ENCODE peak calls at places on chromosomes 4 and X, in six cellular contexts. N, E, M, X, H and A are unnamed samples.

GRCh38 chrX:86133761-86134160 is 14.5 kb upstream of the DACH2 start:
- DNase-seq in N (no peak), E (no peak), M (no peak), X (no peak), H (no peak), A (no peak)

GRCh38 chr4:182188622-182189021 is 54.6 kb upstream of the TENM3 start:
- DNase-seq in N (no peak), E (no peak), M (no peak), X (no peak), H (no peak), A (peak)

GRCh38 chr4:1015179-1015578 is 3.8 kb downstream of the FGFRL1 start:
- DNase-seq in N (peak), E (no peak), M (no peak), X (no peak), H (no peak), A (no peak)

GRCh38 chr4:109721033-109721432 is 8.8 kb downstream of the PLA2G12A start:
- DNase-seq in N (no peak), E (no peak), M (no peak), X (no peak), H (no peak), A (no peak)

GRCh38 chr4:36138221-36138620 is 106.1 kb downstream of the ARAP2 start:
- DNase-seq in N (no peak), E (no peak), M (no peak), X (no peak), H (no peak), A (no peak)

GRCh38 chr4:66097271-66097670 is 427.0 kb upstream of the EPHA5 start:
- DNase-seq in N (no peak), E (no peak), M (no peak), X (no peak), H (no peak), A (no peak)

GRCh38 chr4:91909963-91910362 is 393.8 kb upstream of the GRID2 start:
- DNase-seq in N (no peak), E (no peak), M (no peak), X (no peak), H (no peak), A (no peak)

GRCh38 chrX:1531106-1531890 is 5.7 kb downstream of the P2RY8 start:
- DNase-seq in N (no peak), E (no peak), M (no peak), X (no peak), H (no peak), A (no peak)

GRCh38 chrX:40496728-40497127 is 84.0 kb upstream of the ATP6AP2 start:
- DNase-seq in N (no peak), E (no peak), M (no peak), X (no peak), H (no peak), A (peak)

GRCh38 chr4:90960840-90961239 is 833.6 kb downstream of the CCSER1 start:
- DNase-seq in N (no peak), E (no peak), M (no peak), X (no peak), H (no peak), A (no peak)

GRCh38 chrX:147978931-147979330 is 2.2 kb upstream of the FMR1NB start:
- DNase-seq in N (no peak), E (no peak), M (no peak), X (no peak), H (no peak), A (peak)

GRCh38 chr4:32142075-32142474 is 1421.9 kb downstream of the PCDH7 start:
- DNase-seq in N (no peak), E (no peak), M (no peak), X (no peak), H (no peak), A (no peak)

GRCh38 chrX:3516051-3516541 is 169.6 kb upstream of the MXRA5 start:
- DNase-seq in N (no peak), E (no peak), M (no peak), X (no peak), H (no peak), A (peak)

GRCh38 chr4:55512077-55512476 is 34.6 kb downstream of the CLOCK start:
- DNase-seq in N (no peak), E (no peak), M (no peak), X (no peak), H (no peak), A (no peak)

GRCh38 chr4:54439831-54440243 is 210.7 kb downstream of the PDGFRA start:
- DNase-seq in N (no peak), E (no peak), M (peak), X (no peak), H (peak), A (peak)

GRCh38 chr4:3352918-3353594 is 60.2 kb downstream of the RGS12 start:
- DNase-seq in N (peak), E (no peak), M (no peak), X (no peak), H (peak), A (no peak)

GRCh38 chrX:132948648-132949260 is 9.7 kb downstream of the HS6ST2 start:
- DNase-seq in N (peak), E (peak), M (no peak), X (no peak), H (no peak), A (no peak)

GRCh38 chr4:56909083-56909981 is 1.6 kb downstream of the REST start:
- DNase-seq in N (peak), E (peak), M (peak), X (no peak), H (peak), A (peak)

GRCh38 chr4:87973283-87974169 is 2.0 kb upstream of the SPP1 start:
- DNase-seq in N (peak), E (peak), M (peak), X (no peak), H (no peak), A (peak)

GRCh38 chrX:107766470-107767140 is 9.0 kb downstream of the TSC22D3 start:
- DNase-seq in N (no peak), E (no peak), M (no peak), X (no peak), H (no peak), A (peak)

GRCh38 chr4:103074598-103075434 is 1.7 kb downstream of the SLC9B2 start:
- DNase-seq in N (no peak), E (no peak), M (no peak), X (peak), H (no peak), A (no peak)

GRCh38 chr4:88158360-88159136 is at the start of gene ABCG2:
- DNase-seq in N (peak), E (no peak), M (no peak), X (no peak), H (no peak), A (peak)

GRCh38 chrX:123206222-123206621 is 22.1 kb downstream of the GRIA3 start:
- DNase-seq in N (no peak), E (no peak), M (no peak), X (no peak), H (no peak), A (no peak)

GRCh38 chr4:36230523-36230922 is 13.8 kb downstream of the ARAP2 start:
- DNase-seq in N (no peak), E (no peak), M (no peak), X (no peak), H (no peak), A (no peak)

GRCh38 chr4:80538276-80538926 is 202.9 kb downstream of the CFAP299 start:
- DNase-seq in N (no peak), E (no peak), M (no peak), X (no peak), H (no peak), A (peak)

GRCh38 chr4:23789765-23790164 is 100.1 kb downstream of the PPARGC1A start:
- DNase-seq in N (no peak), E (peak), M (peak), X (no peak), H (peak), A (peak)

GRCh38 chr4:84967292-84967651 is 782 bp upstream of the WDFY3 start:
- DNase-seq in N (no peak), E (no peak), M (no peak), X (no peak), H (no peak), A (peak)

GRCh38 chrX:136369377-136369776 is 68.6 kb downstream of the ADGRG4 start:
- DNase-seq in N (no peak), E (no peak), M (no peak), X (no peak), H (no peak), A (no peak)

GRCh38 chr4:1879491-1879890 is 8.3 kb downstream of the NSD2 start:
- DNase-seq in N (no peak), E (no peak), M (no peak), X (no peak), H (no peak), A (no peak)

GRCh38 chr4:81521708-81522107 is 50.0 kb upstream of the RASGEF1B start:
- DNase-seq in N (no peak), E (no peak), M (no peak), X (no peak), H (no peak), A (no peak)

GRCh38 chrX:69503835-69504625 is at the start of gene NALF2:
- DNase-seq in N (peak), E (peak), M (no peak), X (no peak), H (peak), A (no peak)

GRCh38 chrX:68249401-68249831 is 183.9 kb downstream of the OPHN1 start:
- DNase-seq in N (no peak), E (no peak), M (no peak), X (no peak), H (no peak), A (no peak)

GRCh38 chrX:45758319-45758718 is 557.6 kb upstream of the DIPK2B start:
- DNase-seq in N (no peak), E (no peak), M (no peak), X (peak), H (no peak), A (peak)

GRCh38 chrX:103584606-103585005 is 709 bp upstream of the TCEAL4 start:
- DNase-seq in N (no peak), E (no peak), M (no peak), X (no peak), H (no peak), A (no peak)

GRCh38 chrX:7828594-7828993 is 14.4 kb upstream of the VCX start:
- DNase-seq in N (no peak), E (no peak), M (no peak), X (no peak), H (no peak), A (no peak)

GRCh38 chr4:94746746-94747145 is 11.0 kb upstream of the BMPR1B start:
- DNase-seq in N (no peak), E (no peak), M (no peak), X (no peak), H (no peak), A (no peak)
- TF ChIP-seq CTCF in N (no peak), E (no peak), M (no peak), X (no peak), H (no peak), A (no peak)

DNA sequence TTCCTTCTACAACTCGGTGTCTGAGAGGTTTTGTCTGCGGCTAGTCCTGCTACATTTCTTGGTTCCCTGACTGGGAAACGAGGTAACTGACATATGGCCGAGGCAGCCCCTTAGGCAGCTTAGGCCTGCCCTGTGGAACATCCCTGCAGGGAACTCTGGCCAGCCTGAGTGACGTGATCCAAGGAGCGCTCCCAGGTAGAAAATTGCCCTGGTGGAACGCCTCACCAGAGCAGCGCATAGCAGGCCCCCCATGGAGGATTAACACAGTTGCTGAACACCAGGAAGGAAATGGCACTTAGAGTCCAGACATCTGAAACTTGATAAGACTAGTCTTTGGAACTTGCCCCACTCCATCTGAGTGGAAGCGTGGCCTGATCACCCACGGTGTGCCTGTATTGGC is 837.4 kb upstream of the NDST4 start:
- DNase-seq in N (no peak), E (no peak), M (no peak), X (no peak), H (no peak), A (no peak)
- TF ChIP-seq CTCF in N (no peak), E (no peak), M (no peak), X (no peak), H (no peak), A (no peak)

GRCh38 chr4:139814285-139815015 is 148.8 kb downstream of the MGST2 start:
- DNase-seq in N (no peak), E (no peak), M (peak), X (no peak), H (peak), A (peak)
- TF ChIP-seq CTCF in N (no peak), E (no peak), M (no peak), X (no peak), H (no peak), A (no peak)

DNA sequence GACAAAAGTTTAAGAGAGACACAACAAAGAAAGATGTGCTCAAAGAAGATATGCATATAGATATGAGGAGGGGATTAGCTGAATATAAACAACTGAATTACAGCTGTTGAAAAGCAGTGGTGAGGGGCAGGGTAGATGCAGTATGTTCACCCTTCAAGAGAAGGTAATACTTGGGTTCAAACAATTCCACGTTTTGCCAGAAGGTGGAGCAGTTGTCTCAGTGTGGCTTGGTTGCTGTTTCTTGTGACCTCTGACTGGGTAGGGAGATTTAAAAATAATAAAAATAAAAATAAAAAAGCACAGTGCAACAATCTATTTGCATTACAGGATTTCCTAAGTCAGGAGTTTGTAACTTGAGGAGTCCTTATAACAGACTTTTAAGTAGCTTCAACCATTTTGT is 23.3 kb downstream of the PHOX2B start:
- DNase-seq in N (no peak), E (no peak), M (no peak), X (no peak), H (no peak), A (no peak)
- TF ChIP-seq CTCF in N (peak), E (no peak), M (no peak), X (no peak), H (no peak), A (peak)

DNA sequence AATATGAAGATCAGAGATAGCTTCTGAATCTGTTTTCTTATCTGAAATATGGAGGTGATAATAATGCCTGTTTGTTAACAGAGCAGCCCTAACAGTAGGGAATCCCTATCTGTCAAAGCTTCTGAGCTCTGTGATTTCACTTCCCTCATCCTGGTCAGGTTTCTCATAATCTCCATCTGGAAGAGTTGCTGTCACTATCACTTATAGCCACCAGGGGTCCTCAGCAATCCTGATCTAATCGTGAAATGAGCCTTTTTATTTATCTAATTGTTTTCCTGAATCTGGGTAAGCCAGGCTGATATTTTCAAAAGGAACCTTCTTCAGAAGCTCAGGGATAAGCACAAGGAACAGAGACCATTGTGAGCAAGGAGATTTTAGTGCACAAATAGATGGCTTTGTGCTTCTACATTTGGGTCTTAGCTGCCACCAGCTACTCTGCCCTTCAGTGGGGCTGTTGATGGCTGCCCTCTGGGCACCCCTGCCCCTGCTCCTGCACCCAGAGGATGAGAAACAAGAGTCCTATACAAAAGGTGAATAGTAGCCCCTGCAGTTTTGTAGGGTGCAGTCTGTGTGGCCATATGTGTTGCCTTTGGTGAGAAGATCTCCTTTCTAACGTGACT is 196.4 kb upstream of the RADX start:
- DNase-seq in N (no peak), E (peak), M (no peak), X (no peak), H (no peak), A (peak)
- TF ChIP-seq CTCF in N (peak), E (peak), M (peak), X (peak), H (peak), A (peak)

GRCh38 chr4:94676910-94677309 is 80.8 kb upstream of the BMPR1B start:
- DNase-seq in N (no peak), E (no peak), M (no peak), X (no peak), H (no peak), A (peak)
- TF ChIP-seq CTCF in N (no peak), E (no peak), M (no peak), X (no peak), H (no peak), A (no peak)